ENCODE peak calls at places on chromosomes 5 and 9, in six cellular contexts. One of them, this sample, is unnamed. For H3K4me1, the result is how much of the 10 kb centered on the place peaks cover.

GRCh38 chr9:9362332-9362731 is 1250.5 kb downstream of the PTPRD start:
- DNase-seq in uterus: no peak
- DNase-seq in IMR-90: no peak
- DNase-seq in GM23248: no peak
- DNase-seq in ovary: no peak
- DNase-seq in ascending aorta: no peak
- DNase-seq in this sample: no peak

GRCh38 chr9:88060746-88061145 is 77.5 kb downstream of the SPATA31C2 start:
- DNase-seq in uterus: no peak
- DNase-seq in IMR-90: no peak
- DNase-seq in GM23248: no peak
- DNase-seq in ovary: no peak
- DNase-seq in ascending aorta: no peak
- DNase-seq in this sample: no peak

GRCh38 chr5:110572709-110573108 is 153.8 kb downstream of the TMEM232 start:
- DNase-seq in uterus: no peak
- DNase-seq in IMR-90: no peak
- DNase-seq in GM23248: no peak
- DNase-seq in ovary: no peak
- DNase-seq in ascending aorta: no peak
- DNase-seq in this sample: no peak

GRCh38 chr5:170638454-170639220 is 134.8 kb downstream of the KCNIP1 start:
- DNase-seq in uterus: peak
- DNase-seq in IMR-90: peak
- DNase-seq in GM23248: peak
- DNase-seq in ovary: peak
- DNase-seq in ascending aorta: peak
- DNase-seq in this sample: peak

GRCh38 chr9:120413121-120414048 is 166.6 kb downstream of the CDK5RAP2 start:
- DNase-seq in uterus: no peak
- DNase-seq in IMR-90: no peak
- DNase-seq in GM23248: no peak
- DNase-seq in ovary: no peak
- DNase-seq in ascending aorta: no peak
- DNase-seq in this sample: no peak

GRCh38 chr5:134464988-134465855 is 53.5 kb upstream of the CDKN2AIPNL start:
- DNase-seq in uterus: no peak
- DNase-seq in IMR-90: no peak
- DNase-seq in GM23248: no peak
- DNase-seq in ovary: peak
- DNase-seq in ascending aorta: peak
- DNase-seq in this sample: peak

GRCh38 chr9:37999501-38000189 is 69.4 kb downstream of the SHB start:
- DNase-seq in uterus: no peak
- DNase-seq in IMR-90: peak
- DNase-seq in GM23248: peak
- DNase-seq in ovary: no peak
- DNase-seq in ascending aorta: no peak
- DNase-seq in this sample: no peak

GRCh38 chr5:54944364-54944763 is 41.0 kb downstream of the ESM1 start:
- DNase-seq in uterus: no peak
- DNase-seq in IMR-90: peak
- DNase-seq in GM23248: peak
- DNase-seq in ovary: no peak
- DNase-seq in ascending aorta: no peak
- DNase-seq in this sample: no peak

GRCh38 chr5:32190094-32190493 is 16.0 kb upstream of the GOLPH3 start:
- DNase-seq in uterus: no peak
- DNase-seq in IMR-90: peak
- DNase-seq in GM23248: peak
- DNase-seq in ovary: no peak
- DNase-seq in ascending aorta: no peak
- DNase-seq in this sample: peak

GRCh38 chr9:36158122-36158521 is 11.1 kb upstream of the CCIN start:
- DNase-seq in uterus: no peak
- DNase-seq in IMR-90: peak
- DNase-seq in GM23248: peak
- DNase-seq in ovary: no peak
- DNase-seq in ascending aorta: no peak
- DNase-seq in this sample: no peak

GRCh38 chr9:110753734-110754231 is 85.2 kb downstream of the MUSK start:
- DNase-seq in uterus: no peak
- DNase-seq in IMR-90: peak
- DNase-seq in GM23248: peak
- DNase-seq in ovary: no peak
- DNase-seq in ascending aorta: no peak
- DNase-seq in this sample: no peak

GRCh38 chr5:37804401-37804800 is 35.4 kb downstream of the GDNF start:
- DNase-seq in uterus: no peak
- DNase-seq in IMR-90: no peak
- DNase-seq in GM23248: no peak
- DNase-seq in ovary: no peak
- DNase-seq in ascending aorta: no peak
- DNase-seq in this sample: no peak

GRCh38 chr5:38468202-38468656 is 88.2 kb downstream of the LIFR start:
- DNase-seq in uterus: peak
- DNase-seq in IMR-90: peak
- DNase-seq in GM23248: peak
- DNase-seq in ovary: peak
- DNase-seq in ascending aorta: peak
- DNase-seq in this sample: no peak

GRCh38 chr5:109868737-109869136 is 179.0 kb downstream of the MAN2A1 start:
- DNase-seq in uterus: no peak
- DNase-seq in IMR-90: peak
- DNase-seq in GM23248: peak
- DNase-seq in ovary: no peak
- DNase-seq in ascending aorta: no peak
- DNase-seq in this sample: no peak

GRCh38 chr5:167943353-167943752 is 348.1 kb upstream of the WWC1 start:
- DNase-seq in uterus: no peak
- DNase-seq in IMR-90: no peak
- DNase-seq in GM23248: no peak
- DNase-seq in ovary: no peak
- DNase-seq in ascending aorta: no peak
- DNase-seq in this sample: no peak

GRCh38 chr5:54825005-54825404 is 160.4 kb downstream of the ESM1 start:
- DNase-seq in uterus: no peak
- DNase-seq in IMR-90: peak
- DNase-seq in GM23248: peak
- DNase-seq in ovary: no peak
- DNase-seq in ascending aorta: peak
- DNase-seq in this sample: no peak

GRCh38 chr9:113462781-113463286 is 693 bp upstream of the RGS3 start:
- DNase-seq in uterus: no peak
- DNase-seq in IMR-90: no peak
- DNase-seq in GM23248: no peak
- DNase-seq in ovary: no peak
- DNase-seq in ascending aorta: no peak
- DNase-seq in this sample: no peak

GRCh38 chr5:138605254-138605972 is 30.2 kb upstream of the HSPA9 start:
- DNase-seq in uterus: no peak
- DNase-seq in IMR-90: no peak
- DNase-seq in GM23248: no peak
- DNase-seq in ovary: no peak
- DNase-seq in ascending aorta: peak
- DNase-seq in this sample: no peak

GRCh38 chr5:150731669-150732068 is 27.1 kb downstream of the DCTN4 start:
- DNase-seq in uterus: no peak
- DNase-seq in IMR-90: no peak
- DNase-seq in GM23248: no peak
- DNase-seq in ovary: no peak
- DNase-seq in ascending aorta: no peak
- DNase-seq in this sample: no peak

GRCh38 chr5:149954798-149955197 is 5.8 kb upstream of the SLC26A2 start:
- DNase-seq in uterus: no peak
- DNase-seq in IMR-90: no peak
- DNase-seq in GM23248: no peak
- DNase-seq in ovary: no peak
- DNase-seq in ascending aorta: no peak
- DNase-seq in this sample: no peak

GRCh38 chr5:174425271-174425963 is 299.0 kb upstream of the MSX2 start:
- DNase-seq in uterus: no peak
- DNase-seq in IMR-90: no peak
- DNase-seq in GM23248: no peak
- DNase-seq in ovary: no peak
- DNase-seq in ascending aorta: no peak
- DNase-seq in this sample: no peak

GRCh38 chr5:35094966-35095365 is 47.2 kb upstream of the AGXT2 start:
- DNase-seq in uterus: no peak
- DNase-seq in IMR-90: no peak
- DNase-seq in GM23248: no peak
- DNase-seq in ovary: no peak
- DNase-seq in ascending aorta: no peak
- DNase-seq in this sample: no peak

GRCh38 chr5:94830520-94830919 is 212.1 kb downstream of the SLF1 start:
- DNase-seq in uterus: no peak
- DNase-seq in IMR-90: no peak
- DNase-seq in GM23248: peak
- DNase-seq in ovary: no peak
- DNase-seq in ascending aorta: no peak
- DNase-seq in this sample: no peak

GRCh38 chr5:43396762-43397304 is 15.4 kb downstream of the CCL28 start:
- DNase-seq in uterus: peak
- DNase-seq in IMR-90: no peak
- DNase-seq in GM23248: peak
- DNase-seq in ovary: peak
- DNase-seq in ascending aorta: peak
- DNase-seq in this sample: peak

GRCh38 chr5:88109806-88110205 is 158.8 kb downstream of the TMEM161B start:
- DNase-seq in uterus: no peak
- DNase-seq in IMR-90: peak
- DNase-seq in GM23248: peak
- DNase-seq in ovary: no peak
- DNase-seq in ascending aorta: no peak
- DNase-seq in this sample: no peak

GRCh38 chr9:13432914-13433313 is 153.4 kb upstream of the MPDZ start:
- DNase-seq in uterus: no peak
- DNase-seq in IMR-90: no peak
- DNase-seq in GM23248: no peak
- DNase-seq in ovary: no peak
- DNase-seq in ascending aorta: no peak
- DNase-seq in this sample: no peak

GRCh38 chr9:38294130-38294529 is 98.4 kb upstream of the ALDH1B1 start:
- DNase-seq in uterus: no peak
- DNase-seq in IMR-90: no peak
- DNase-seq in GM23248: no peak
- DNase-seq in ovary: no peak
- DNase-seq in ascending aorta: no peak
- DNase-seq in this sample: no peak

GRCh38 chr9:137570566-137570965 is 8.2 kb downstream of the DPH7 start:
- DNase-seq in uterus: no peak
- DNase-seq in IMR-90: no peak
- DNase-seq in GM23248: no peak
- DNase-seq in ovary: no peak
- DNase-seq in ascending aorta: no peak
- DNase-seq in this sample: no peak

GRCh38 chr9:134421888-134422287 is 95.6 kb downstream of the RXRA start:
- DNase-seq in uterus: no peak
- DNase-seq in IMR-90: no peak
- DNase-seq in GM23248: no peak
- DNase-seq in ovary: peak
- DNase-seq in ascending aorta: no peak
- DNase-seq in this sample: no peak

GRCh38 chr9:129886226-129887174 is 51.2 kb downstream of the USP20 start:
- DNase-seq in uterus: no peak
- DNase-seq in IMR-90: no peak
- DNase-seq in GM23248: no peak
- DNase-seq in ovary: no peak
- DNase-seq in ascending aorta: no peak
- DNase-seq in this sample: no peak
- H3K4me3 ChIP-seq in uterus: peak
- H3K4me3 ChIP-seq in IMR-90: no peak
- H3K4me3 ChIP-seq in GM23248: no peak
- H3K4me3 ChIP-seq in ovary: peak
- H3K4me3 ChIP-seq in ascending aorta: peak
- H3K4me3 ChIP-seq in this sample: peak

GRCh38 chr5:76477061-76477460 is 74.0 kb downstream of the IQGAP2 start:
- DNase-seq in uterus: no peak
- DNase-seq in IMR-90: no peak
- DNase-seq in GM23248: no peak
- DNase-seq in ovary: no peak
- DNase-seq in ascending aorta: no peak
- DNase-seq in this sample: no peak
- H3K4me1 ChIP-seq in uterus: under half
- H3K4me1 ChIP-seq in IMR-90: under half
- H3K4me1 ChIP-seq in GM23248: under half
- H3K4me1 ChIP-seq in ovary: under half
- H3K4me1 ChIP-seq in ascending aorta: under half
- H3K4me1 ChIP-seq in this sample: under half

GRCh38 chr9:95778957-95779356 is 96.5 kb upstream of the ERCC6L2 start:
- DNase-seq in uterus: peak
- DNase-seq in IMR-90: peak
- DNase-seq in GM23248: peak
- DNase-seq in ovary: peak
- DNase-seq in ascending aorta: no peak
- DNase-seq in this sample: peak

GRCh38 chr9:95783426-95783975 is 92.0 kb upstream of the ERCC6L2 start:
- DNase-seq in uterus: no peak
- DNase-seq in IMR-90: peak
- DNase-seq in GM23248: peak
- DNase-seq in ovary: no peak
- DNase-seq in ascending aorta: no peak
- DNase-seq in this sample: no peak

GRCh38 chr9:95776131-95776530 is 99.4 kb upstream of the ERCC6L2 start:
- DNase-seq in uterus: no peak
- DNase-seq in IMR-90: peak
- DNase-seq in GM23248: no peak
- DNase-seq in ovary: no peak
- DNase-seq in ascending aorta: no peak
- DNase-seq in this sample: no peak

GRCh38 chr9:95780751-95781150 is 94.7 kb upstream of the ERCC6L2 start:
- DNase-seq in uterus: no peak
- DNase-seq in IMR-90: no peak
- DNase-seq in GM23248: no peak
- DNase-seq in ovary: no peak
- DNase-seq in ascending aorta: no peak
- DNase-seq in this sample: no peak

DNA sequence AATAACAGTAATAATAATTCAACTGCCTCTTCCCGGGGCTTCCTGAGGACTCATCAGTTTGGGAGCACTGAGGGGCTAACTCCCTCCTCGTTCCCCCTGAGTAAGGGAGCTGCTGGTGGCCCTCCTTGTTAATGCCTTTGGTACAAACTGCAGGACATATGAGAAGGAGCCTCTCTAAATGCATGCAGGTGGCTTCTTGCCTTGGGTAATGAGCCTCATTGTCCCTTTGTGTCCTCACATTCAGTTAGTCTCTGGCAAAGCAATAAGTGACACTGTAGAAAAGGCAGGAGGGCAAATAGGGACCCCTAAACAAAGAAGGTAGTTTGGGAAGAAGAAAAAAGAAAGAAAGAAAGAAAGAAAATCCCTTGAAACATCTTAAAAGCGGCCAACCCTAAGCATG is 95.4 kb upstream of the ERCC6L2 start:
- DNase-seq in uterus: no peak
- DNase-seq in IMR-90: no peak
- DNase-seq in GM23248: no peak
- DNase-seq in ovary: no peak
- DNase-seq in ascending aorta: no peak
- DNase-seq in this sample: no peak
- H3K4me3 ChIP-seq in uterus: no peak
- H3K4me3 ChIP-seq in IMR-90: no peak
- H3K4me3 ChIP-seq in GM23248: no peak
- H3K4me3 ChIP-seq in ovary: no peak
- H3K4me3 ChIP-seq in ascending aorta: no peak
- H3K4me3 ChIP-seq in this sample: no peak

GRCh38 chr9:27379311-27380236 is 82.6 kb upstream of the EQTN start:
- DNase-seq in uterus: no peak
- DNase-seq in IMR-90: no peak
- DNase-seq in GM23248: no peak
- DNase-seq in ovary: no peak
- DNase-seq in ascending aorta: no peak
- DNase-seq in this sample: no peak
- H3K4me1 ChIP-seq in uterus: under half
- H3K4me1 ChIP-seq in IMR-90: under half
- H3K4me1 ChIP-seq in GM23248: under half
- H3K4me1 ChIP-seq in ovary: under half
- H3K4me1 ChIP-seq in ascending aorta: under half
- H3K4me1 ChIP-seq in this sample: under half

This sample was measured in left ventricle myocardium inferior.